ENCODE peak calls at places on chromosomes 12 and 14, in five cellular contexts. Y, P, X, W and F are unnamed samples. For H3K27me3, the result is how much of the 10 kb centered on the place peaks cover.

GRCh38 chr12:44294649-44295048 is 458.8 kb downstream of the TMEM117 start:
- DNase-seq in W (no peak), X (no peak), P (no peak), Y (no peak), F (no peak)

GRCh38 chr12:124543591-124544310 is 23.7 kb downstream of the NCOR2 start:
- DNase-seq in P (no peak), X (no peak), Y (no peak), W (no peak), F (no peak)

GRCh38 chr12:47068539-47068938 is 10.9 kb upstream of the PCED1B start:
- DNase-seq in X (no peak), P (no peak), W (no peak), Y (no peak), F (no peak)

GRCh38 chr12:57370696-57371095 is 60.1 kb downstream of the R3HDM2 start:
- DNase-seq in Y (no peak), P (no peak), W (no peak), X (no peak), F (no peak)

GRCh38 chr12:68482660-68483059 is 128.0 kb upstream of the RAP1B start:
- DNase-seq in P (peak), X (no peak), W (no peak), Y (no peak), F (no peak)

GRCh38 chr12:58668831-58669230 is 251.5 kb downstream of the LRIG3 start:
- DNase-seq in P (no peak), W (no peak), Y (no peak), X (no peak), F (no peak)

GRCh38 chr12:100564090-100564489 is 9.4 kb upstream of the GAS2L3 start:
- DNase-seq in W (no peak), P (no peak), X (no peak), Y (no peak), F (no peak)

GRCh38 chr14:65954915-65955314 is 531.3 kb upstream of the CCDC196 start:
- DNase-seq in Y (no peak), X (no peak), P (no peak), W (no peak), F (peak)

GRCh38 chr12:123148223-123148622 is 2.7 kb downstream of the PITPNM2 start:
- DNase-seq in X (no peak), W (no peak), Y (no peak), P (no peak), F (no peak)

GRCh38 chr14:90576581-90576980 is 179.8 kb downstream of the CALM1 start:
- DNase-seq in P (no peak), W (no peak), X (peak), Y (no peak), F (no peak)

GRCh38 chr12:46711756-46712155 is 114.0 kb downstream of the SLC38A4 start:
- DNase-seq in Y (no peak), W (no peak), X (no peak), P (no peak), F (no peak)

GRCh38 chr14:79040742-79041249 is 870.6 kb downstream of the NRXN3 start:
- DNase-seq in W (no peak), X (no peak), Y (no peak), P (no peak), F (no peak)

GRCh38 chr12:6996040-6996441 is 22.2 kb downstream of the LPCAT3 start:
- DNase-seq in P (no peak), W (no peak), X (peak), Y (no peak), F (no peak)

GRCh38 chr12:124369901-124370378 is 75.0 kb downstream of the RFLNA start:
- DNase-seq in Y (no peak), X (no peak), W (no peak), P (no peak), F (no peak)

GRCh38 chr12:98856897-98857540 is 211.9 kb downstream of the APAF1 start:
- DNase-seq in Y (no peak), W (no peak), X (no peak), P (no peak), F (no peak)

GRCh38 chr12:58576071-58576470 is 344.2 kb downstream of the LRIG3 start:
- DNase-seq in P (no peak), W (no peak), X (no peak), Y (no peak), F (no peak)

GRCh38 chr14:96764012-96764411 is 33.2 kb upstream of the VRK1 start:
- DNase-seq in P (no peak), X (no peak), Y (no peak), W (no peak), F (no peak)

GRCh38 chr14:104639889-104640548 is 35.4 kb upstream of the TMEM179 start:
- DNase-seq in X (no peak), W (peak), P (no peak), Y (no peak), F (peak)

GRCh38 chr12:127487031-127487430 is 779.9 kb upstream of the TMEM132C start:
- DNase-seq in W (no peak), Y (no peak), P (no peak), X (no peak), F (no peak)

GRCh38 chr12:40209886-40210285 is 14.9 kb upstream of the LRRK2 start:
- DNase-seq in X (no peak), Y (no peak), W (no peak), P (no peak), F (no peak)

GRCh38 chr12:110741795-110742717 is 635 bp downstream of the PPP1CC start:
- DNase-seq in X (no peak), W (peak), P (no peak), Y (no peak), F (peak)

GRCh38 chr12:6391013-6391412 is 7.1 kb downstream of the LTBR start:
- DNase-seq in W (no peak), X (no peak), P (no peak), Y (no peak), F (no peak)

GRCh38 chr14:97788364-97788763 is 991.2 kb downstream of the VRK1 start:
- DNase-seq in W (no peak), P (no peak), X (no peak), Y (no peak), F (no peak)

GRCh38 chr12:120739821-120740613 is 14.4 kb downstream of the ACADS start:
- DNase-seq in X (no peak), Y (no peak), W (no peak), P (no peak), F (no peak)

GRCh38 chr12:19390208-19390607 is 49.1 kb upstream of the AEBP2 start:
- DNase-seq in W (no peak), P (no peak), X (no peak), Y (no peak), F (no peak)

GRCh38 chr12:45718306-45718705 is 11.2 kb upstream of the ARID2 start:
- DNase-seq in W (no peak), P (no peak), X (no peak), Y (no peak), F (no peak)

GRCh38 chr14:24298892-24299254 is 707 bp downstream of the DHRS1 start:
- DNase-seq in P (no peak), W (no peak), Y (no peak), X (peak), F (no peak)

GRCh38 chr14:63713058-63713457 is 14.8 kb downstream of the SGPP1 start:
- DNase-seq in Y (no peak), X (no peak), W (no peak), P (no peak), F (no peak)

GRCh38 chr14:101889898-101890297 is 74.5 kb upstream of the DYNC1H1 start:
- DNase-seq in X (no peak), P (no peak), Y (no peak), W (no peak), F (no peak)

GRCh38 chr14:65753061-65753460 is 340.5 kb downstream of the FUT8 start:
- DNase-seq in X (no peak), Y (no peak), P (no peak), W (no peak), F (no peak)

GRCh38 chr14:75717729-75718128 is 56.7 kb downstream of the TTLL5 start:
- DNase-seq in W (no peak), X (no peak), Y (no peak), P (no peak), F (no peak)

GRCh38 chr14:100241279-100241678 is 2.3 kb downstream of the YY1 start:
- DNase-seq in P (no peak), W (no peak), Y (no peak), X (no peak), F (no peak)

GRCh38 chr14:54360667-54361066 is 36.1 kb upstream of the CDKN3 start:
- DNase-seq in P (no peak), X (no peak), Y (no peak), W (no peak), F (no peak)

GRCh38 chr14:54364555-54365415 is 32.0 kb upstream of the CDKN3 start:
- DNase-seq in Y (peak), P (no peak), X (no peak), W (no peak), F (no peak)

GRCh38 chr14:54362759-54363437 is 33.9 kb upstream of the CDKN3 start:
- DNase-seq in P (no peak), Y (no peak), X (no peak), W (no peak), F (no peak)

GRCh38 chr14:54366726-54367707 is 29.8 kb upstream of the CDKN3 start:
- DNase-seq in P (no peak), X (peak), Y (no peak), W (peak), F (peak)

GRCh38 chr14:54362089-54362504 is 34.7 kb upstream of the CDKN3 start:
- DNase-seq in W (no peak), X (no peak), P (no peak), Y (no peak), F (no peak)
- H3K27ac ChIP-seq in W (no peak), X (no peak), P (no peak), Y (no peak), F (no peak)

DNA sequence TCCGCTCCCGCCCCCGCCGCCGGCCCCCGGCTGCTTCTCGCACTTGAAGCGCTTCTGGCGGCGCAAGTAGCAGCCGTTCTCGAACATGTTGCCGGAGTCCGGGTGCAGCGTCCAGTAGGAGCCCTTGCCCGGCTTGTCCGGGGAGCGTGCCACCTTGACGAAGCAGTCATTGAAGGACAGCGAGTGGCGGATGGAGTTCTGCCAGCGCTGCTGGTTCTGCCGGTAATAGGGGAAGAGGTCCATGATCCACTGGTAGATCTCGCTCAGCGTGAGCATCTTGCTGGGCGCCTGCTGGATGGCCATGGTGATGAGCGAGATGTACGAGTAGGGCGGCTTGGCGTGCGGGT is 3.1 kb downstream of the FOXA1 start:
- DNase-seq in P (no peak), W (no peak), Y (no peak), X (no peak), F (peak)
- H3K27me3 ChIP-seq in P (under half), W (under half), Y (under half), X (half or more), F (under half)

DNA sequence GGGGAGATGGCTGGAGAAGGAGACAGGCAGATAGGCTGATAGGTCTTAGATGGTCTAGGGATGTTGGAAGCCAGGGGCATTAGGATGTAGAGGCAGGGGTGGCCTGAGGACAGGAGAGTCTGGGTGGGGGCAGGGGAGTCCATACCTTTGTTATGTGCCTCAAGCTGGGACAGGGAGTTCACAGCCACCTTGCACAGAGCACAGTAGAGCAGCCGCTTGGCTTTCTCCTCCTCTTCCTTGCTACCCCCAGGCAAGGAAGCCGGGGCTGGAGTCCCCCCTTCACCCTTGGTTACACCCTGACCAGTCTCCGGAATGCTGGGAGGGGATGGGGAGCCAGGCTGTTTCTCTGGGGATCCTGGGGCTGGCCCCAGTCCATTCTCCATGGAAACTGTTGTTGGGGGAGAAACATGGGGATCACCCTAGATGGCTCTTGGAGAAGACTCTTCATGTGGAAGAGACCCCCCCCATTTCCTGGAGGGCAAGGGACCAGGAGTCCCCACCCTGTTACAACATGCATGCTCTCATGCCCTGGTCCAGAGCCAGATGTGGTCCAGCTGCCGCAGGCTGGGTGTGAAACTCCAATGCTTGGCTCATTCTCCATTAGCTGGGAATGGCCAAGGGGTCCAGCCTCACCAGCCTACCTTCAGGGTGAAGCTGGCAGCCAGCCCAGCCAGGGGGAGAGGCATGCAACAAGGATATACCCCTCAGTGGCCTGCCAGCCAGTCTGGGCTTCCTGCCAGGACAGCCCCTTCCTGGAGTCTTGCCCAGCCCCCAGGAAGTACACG is 7.2 kb upstream of the GPR84 start:
- DNase-seq in P (no peak), W (no peak), X (no peak), Y (peak), F (peak)
- H3K27ac ChIP-seq in P (no peak), W (no peak), X (no peak), Y (peak), F (no peak)

GRCh38 chr14:20659813-20660395 is 18.4 kb upstream of the OR6S1 start:
- DNase-seq in P (no peak), W (no peak), X (no peak), Y (no peak), F (no peak)

GRCh38 chr14:20658246-20658645 is 16.8 kb upstream of the OR6S1 start:
- DNase-seq in P (no peak), Y (no peak), W (no peak), X (no peak), F (no peak)

GRCh38 chr14:20657216-20658211 is 16.0 kb upstream of the OR6S1 start:
- DNase-seq in W (no peak), P (no peak), X (no peak), Y (no peak), F (no peak)

GRCh38 chr14:20662968-20663731 is 21.2 kb upstream of the RNASE4 start:
- DNase-seq in X (no peak), P (peak), W (peak), Y (peak), F (peak)

DNA sequence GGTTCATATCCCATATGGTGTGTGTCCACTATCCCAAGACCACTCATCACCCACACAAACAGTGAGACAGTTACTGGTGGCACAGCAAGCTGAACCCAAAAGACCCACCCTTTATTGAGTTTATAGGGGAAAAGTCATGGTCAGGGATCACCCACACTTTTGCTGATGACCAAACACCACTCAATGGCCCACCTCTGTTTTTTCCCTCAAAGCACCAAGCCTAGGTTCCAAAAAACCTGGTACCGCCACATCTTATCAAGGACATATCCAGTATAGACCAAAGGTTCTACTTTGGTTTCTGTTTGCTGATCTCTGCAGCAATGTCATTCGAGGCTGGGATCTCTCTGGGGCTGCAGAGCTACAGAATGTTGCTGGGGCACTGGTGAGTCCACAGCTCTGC is 19.7 kb upstream of the OR6S1 start:
- DNase-seq in Y (no peak), P (no peak), W (no peak), X (no peak), F (no peak)
- H3K27me3 ChIP-seq in Y (under half), P (under half), W (under half), X (under half), F (under half)

GRCh38 chr12:92605621-92606170 is 97.1 kb upstream of the PLEKHG7 start:
- DNase-seq in P (no peak), X (no peak), W (no peak), Y (no peak), F (no peak)
- H3K27ac ChIP-seq in P (no peak), X (no peak), W (no peak), Y (peak), F (no peak)